ENCODE peak calls at places on chromosomes 4 and X, in nine cellular contexts. One of them, this sample, is unnamed.

GRCh38 chr4:154332681-154333421 is 158.7 kb downstream of the DCHS2 start:
- DNase-seq in ovary: peak
- DNase-seq in vagina: no peak
- DNase-seq in heart left ventricle: peak
- DNase-seq in stomach: no peak
- DNase-seq in right lobe of liver: peak
- DNase-seq in A549: peak
- DNase-seq in GM12891: no peak
- DNase-seq in HepG2: no peak
- DNase-seq in this sample: no peak

GRCh38 chr4:127140306-127140705 is 492.5 kb upstream of the INTU start:
- DNase-seq in ovary: no peak
- DNase-seq in vagina: no peak
- DNase-seq in heart left ventricle: no peak
- DNase-seq in stomach: no peak
- DNase-seq in right lobe of liver: no peak
- DNase-seq in A549: peak
- DNase-seq in GM12891: no peak
- DNase-seq in HepG2: no peak
- DNase-seq in this sample: no peak

GRCh38 chr4:8303485-8304281 is 34.1 kb downstream of the HTRA3 start:
- DNase-seq in ovary: no peak
- DNase-seq in vagina: no peak
- DNase-seq in heart left ventricle: no peak
- DNase-seq in stomach: no peak
- DNase-seq in right lobe of liver: peak
- DNase-seq in A549: peak
- DNase-seq in GM12891: no peak
- DNase-seq in HepG2: peak
- DNase-seq in this sample: no peak

GRCh38 chrX:19798423-19798822 is 89.0 kb downstream of the SH3KBP1 start:
- DNase-seq in ovary: no peak
- DNase-seq in vagina: no peak
- DNase-seq in heart left ventricle: no peak
- DNase-seq in stomach: no peak
- DNase-seq in right lobe of liver: no peak
- DNase-seq in A549: no peak
- DNase-seq in GM12891: no peak
- DNase-seq in HepG2: no peak
- DNase-seq in this sample: no peak

GRCh38 chr4:176654565-176655216 is 138.0 kb downstream of the VEGFC start:
- DNase-seq in ovary: no peak
- DNase-seq in vagina: no peak
- DNase-seq in heart left ventricle: no peak
- DNase-seq in stomach: no peak
- DNase-seq in right lobe of liver: no peak
- DNase-seq in A549: no peak
- DNase-seq in GM12891: no peak
- DNase-seq in HepG2: no peak
- DNase-seq in this sample: no peak

GRCh38 chr4:143336828-143337599 is at the start of gene GAB1:
- DNase-seq in ovary: peak
- DNase-seq in vagina: no peak
- DNase-seq in heart left ventricle: peak
- DNase-seq in stomach: peak
- DNase-seq in right lobe of liver: peak
- DNase-seq in A549: peak
- DNase-seq in GM12891: peak
- DNase-seq in HepG2: peak
- DNase-seq in this sample: peak

GRCh38 chr4:96472103-96472867 is 632.4 kb downstream of the PDHA2 start:
- DNase-seq in ovary: no peak
- DNase-seq in vagina: no peak
- DNase-seq in heart left ventricle: no peak
- DNase-seq in stomach: no peak
- DNase-seq in right lobe of liver: no peak
- DNase-seq in A549: no peak
- DNase-seq in GM12891: no peak
- DNase-seq in HepG2: no peak
- DNase-seq in this sample: no peak

GRCh38 chrX:151000901-151001301 is 17.8 kb downstream of the HMGB3 start:
- DNase-seq in ovary: no peak
- DNase-seq in vagina: no peak
- DNase-seq in heart left ventricle: no peak
- DNase-seq in stomach: no peak
- DNase-seq in right lobe of liver: no peak
- DNase-seq in A549: no peak
- DNase-seq in GM12891: no peak
- DNase-seq in HepG2: no peak
- DNase-seq in this sample: no peak

GRCh38 chrX:87697409-87697808 is 179.8 kb downstream of the KLHL4 start:
- DNase-seq in ovary: no peak
- DNase-seq in vagina: no peak
- DNase-seq in heart left ventricle: no peak
- DNase-seq in stomach: no peak
- DNase-seq in right lobe of liver: no peak
- DNase-seq in A549: no peak
- DNase-seq in GM12891: no peak
- DNase-seq in HepG2: no peak
- DNase-seq in this sample: no peak
- TF ChIP-seq POLR2A in ovary: no peak
- TF ChIP-seq POLR2A in vagina: no peak
- TF ChIP-seq POLR2A in heart left ventricle: no peak
- TF ChIP-seq POLR2A in stomach: no peak
- TF ChIP-seq POLR2A in right lobe of liver: no peak
- TF ChIP-seq POLR2A in A549: no peak
- TF ChIP-seq POLR2A in GM12891: no peak
- TF ChIP-seq POLR2A in HepG2: no peak
- TF ChIP-seq POLR2A in this sample: no peak

GRCh38 chrX:154515803-154516654 is at the start of gene FAM3A:
- DNase-seq in ovary: peak
- DNase-seq in vagina: no peak
- DNase-seq in heart left ventricle: peak
- DNase-seq in stomach: peak
- DNase-seq in right lobe of liver: peak
- DNase-seq in A549: peak
- DNase-seq in GM12891: peak
- DNase-seq in HepG2: peak
- DNase-seq in this sample: peak

GRCh38 chrX:154511761-154512160 is 4.3 kb downstream of the FAM3A start:
- DNase-seq in ovary: no peak
- DNase-seq in vagina: no peak
- DNase-seq in heart left ventricle: no peak
- DNase-seq in stomach: no peak
- DNase-seq in right lobe of liver: no peak
- DNase-seq in A549: no peak
- DNase-seq in GM12891: no peak
- DNase-seq in HepG2: no peak
- DNase-seq in this sample: no peak

GRCh38 chrX:154512879-154513553 is 3.0 kb downstream of the FAM3A start:
- DNase-seq in ovary: no peak
- DNase-seq in vagina: no peak
- DNase-seq in heart left ventricle: no peak
- DNase-seq in stomach: no peak
- DNase-seq in right lobe of liver: no peak
- DNase-seq in A549: no peak
- DNase-seq in GM12891: no peak
- DNase-seq in HepG2: no peak
- DNase-seq in this sample: no peak

GRCh38 chrX:154516655-154517100 is 646 bp upstream of the FAM3A start:
- DNase-seq in ovary: peak
- DNase-seq in vagina: no peak
- DNase-seq in heart left ventricle: peak
- DNase-seq in stomach: no peak
- DNase-seq in right lobe of liver: no peak
- DNase-seq in A549: no peak
- DNase-seq in GM12891: no peak
- DNase-seq in HepG2: no peak
- DNase-seq in this sample: no peak

DNA sequence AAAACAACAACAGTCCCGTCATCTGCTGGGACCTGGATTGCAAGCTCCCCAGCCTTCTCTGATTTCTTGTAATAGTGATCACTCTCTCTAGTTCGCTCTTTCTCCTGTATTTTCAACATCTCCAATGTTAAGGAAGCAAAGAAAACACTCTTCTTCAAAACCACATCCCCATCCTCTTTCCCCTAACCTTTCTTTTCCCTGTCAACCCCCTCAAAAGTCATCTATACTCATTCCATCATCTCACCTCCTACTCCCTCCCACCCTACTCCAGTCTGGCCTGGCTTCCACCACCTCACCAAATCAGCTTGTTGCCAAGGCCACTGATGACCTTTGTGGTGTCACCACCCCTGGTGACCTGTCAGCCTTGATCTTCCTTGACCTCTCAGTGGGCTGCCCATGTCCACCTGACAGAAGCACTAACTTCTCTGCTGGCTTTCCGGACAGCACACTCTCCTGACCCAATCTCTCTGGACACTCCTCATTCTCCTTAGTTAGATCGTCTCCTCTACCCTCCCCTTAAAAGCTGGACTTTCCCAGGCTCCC is 2.3 kb downstream of the FAM3A start:
- DNase-seq in ovary: no peak
- DNase-seq in vagina: no peak
- DNase-seq in heart left ventricle: no peak
- DNase-seq in stomach: no peak
- DNase-seq in right lobe of liver: no peak
- DNase-seq in A549: no peak
- DNase-seq in GM12891: no peak
- DNase-seq in HepG2: no peak
- DNase-seq in this sample: no peak
- TF ChIP-seq POLR2A in ovary: no peak
- TF ChIP-seq POLR2A in vagina: no peak
- TF ChIP-seq POLR2A in heart left ventricle: no peak
- TF ChIP-seq POLR2A in stomach: no peak
- TF ChIP-seq POLR2A in right lobe of liver: no peak
- TF ChIP-seq POLR2A in A549: no peak
- TF ChIP-seq POLR2A in GM12891: no peak
- TF ChIP-seq POLR2A in HepG2: no peak
- TF ChIP-seq POLR2A in this sample: no peak

GRCh38 chrX:40100141-40100536 is 2.4 kb upstream of the BCOR start:
- DNase-seq in ovary: peak
- DNase-seq in vagina: no peak
- DNase-seq in heart left ventricle: peak
- DNase-seq in stomach: peak
- DNase-seq in right lobe of liver: peak
- DNase-seq in A549: no peak
- DNase-seq in GM12891: no peak
- DNase-seq in HepG2: no peak
- DNase-seq in this sample: no peak

GRCh38 chrX:40099046-40099968 is 1.5 kb upstream of the BCOR start:
- DNase-seq in ovary: peak
- DNase-seq in vagina: no peak
- DNase-seq in heart left ventricle: peak
- DNase-seq in stomach: no peak
- DNase-seq in right lobe of liver: peak
- DNase-seq in A549: no peak
- DNase-seq in GM12891: no peak
- DNase-seq in HepG2: no peak
- DNase-seq in this sample: no peak

GRCh38 chrX:40097101-40097491 is 662 bp downstream of the BCOR start:
- DNase-seq in ovary: no peak
- DNase-seq in vagina: no peak
- DNase-seq in heart left ventricle: peak
- DNase-seq in stomach: no peak
- DNase-seq in right lobe of liver: no peak
- DNase-seq in A549: no peak
- DNase-seq in GM12891: no peak
- DNase-seq in HepG2: no peak
- DNase-seq in this sample: no peak

GRCh38 chrX:40097492-40098263 is at the start of gene BCOR:
- DNase-seq in ovary: peak
- DNase-seq in vagina: no peak
- DNase-seq in heart left ventricle: peak
- DNase-seq in stomach: peak
- DNase-seq in right lobe of liver: peak
- DNase-seq in A549: peak
- DNase-seq in GM12891: no peak
- DNase-seq in HepG2: no peak
- DNase-seq in this sample: no peak

DNA sequence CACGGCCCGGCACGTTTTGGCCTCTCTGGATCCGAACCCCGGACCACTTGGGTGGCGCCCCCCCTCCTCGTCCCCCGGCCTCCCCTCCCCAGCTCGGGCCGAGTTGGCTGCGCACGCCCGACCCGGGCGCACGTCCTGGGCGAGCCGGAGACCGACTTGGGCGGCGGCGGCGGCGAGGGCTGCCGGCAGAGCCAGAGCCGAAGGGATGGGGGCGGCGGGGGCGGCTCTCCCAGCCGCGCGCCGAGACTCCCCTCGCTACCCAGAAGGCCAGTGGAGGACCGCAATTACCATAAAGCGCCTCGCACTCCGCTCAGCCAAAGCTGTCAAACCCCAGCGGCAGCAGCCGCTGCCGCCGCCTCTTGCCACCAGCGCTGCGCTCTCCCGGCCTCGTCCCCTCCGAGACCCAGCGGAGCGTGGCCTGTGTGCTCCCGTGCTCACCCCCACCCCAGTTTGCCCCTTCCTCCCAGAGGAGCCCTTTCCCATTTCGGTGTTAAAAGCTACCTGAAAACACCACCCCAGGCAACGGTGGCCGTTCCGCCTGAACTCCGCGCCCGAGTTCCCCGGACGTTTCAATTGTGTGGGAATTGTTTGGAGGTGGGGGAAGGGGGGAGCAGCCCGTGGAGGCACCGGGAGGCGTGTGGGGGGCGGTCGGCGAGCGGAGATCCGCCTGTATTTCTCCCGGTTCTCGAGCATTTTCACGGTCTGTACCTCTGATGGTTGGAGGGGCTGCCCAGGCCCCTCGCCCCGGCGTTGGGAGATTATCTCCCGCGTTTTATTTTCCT is 697 bp upstream of the BCOR start:
- DNase-seq in ovary: peak
- DNase-seq in vagina: no peak
- DNase-seq in heart left ventricle: peak
- DNase-seq in stomach: no peak
- DNase-seq in right lobe of liver: no peak
- DNase-seq in A549: peak
- DNase-seq in GM12891: no peak
- DNase-seq in HepG2: no peak
- DNase-seq in this sample: no peak
- TF ChIP-seq POLR2A in ovary: no peak
- TF ChIP-seq POLR2A in vagina: no peak
- TF ChIP-seq POLR2A in heart left ventricle: no peak
- TF ChIP-seq POLR2A in stomach: no peak
- TF ChIP-seq POLR2A in right lobe of liver: peak
- TF ChIP-seq POLR2A in A549: no peak
- TF ChIP-seq POLR2A in GM12891: no peak
- TF ChIP-seq POLR2A in HepG2: no peak
- TF ChIP-seq POLR2A in this sample: no peak

DNA sequence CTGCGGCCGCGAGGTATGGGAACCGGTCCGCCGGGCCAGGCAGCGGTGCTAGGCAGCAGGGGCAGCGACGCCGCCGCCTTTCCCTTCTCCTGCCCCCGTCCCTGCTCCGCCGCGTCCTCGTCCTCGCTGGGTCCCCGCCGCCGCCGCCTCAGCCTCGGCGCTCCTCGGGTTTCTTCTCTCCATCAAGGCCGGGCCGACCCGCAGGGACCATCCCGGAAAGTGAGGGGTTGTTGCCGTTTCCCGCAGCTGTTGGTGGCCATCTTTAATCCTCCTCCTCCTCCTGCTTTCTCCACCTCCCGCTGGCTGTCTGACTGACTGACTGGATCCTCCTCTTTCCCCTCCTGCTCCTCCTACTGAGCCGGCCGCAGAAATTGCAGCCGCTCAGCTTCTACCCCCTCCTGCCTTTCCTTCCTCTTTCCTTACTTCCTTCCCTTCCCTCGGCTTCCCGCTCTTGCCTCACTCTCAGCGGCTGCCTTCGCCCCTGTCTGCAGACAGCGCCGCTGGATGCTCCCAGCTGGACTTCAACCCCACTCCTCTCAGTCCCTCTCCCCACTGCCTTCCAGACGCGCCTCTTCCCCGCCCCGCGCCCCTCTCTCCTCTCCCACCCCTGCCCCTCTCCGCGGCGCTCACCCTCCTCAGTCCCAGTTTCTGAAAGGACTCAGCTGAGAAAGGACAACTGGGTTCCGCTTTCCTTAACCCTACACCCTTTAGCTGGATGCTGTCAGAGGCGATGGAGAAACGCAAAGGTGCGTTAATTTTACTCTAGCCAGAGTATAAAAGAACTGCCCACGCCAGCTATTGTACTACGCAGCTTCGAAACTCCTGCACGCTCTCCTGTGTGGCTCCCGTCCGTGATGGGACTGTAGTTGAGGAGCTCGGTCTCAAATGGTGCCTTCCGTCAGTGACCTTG is at the start of gene WDFY3:
- DNase-seq in ovary: peak
- DNase-seq in vagina: peak
- DNase-seq in heart left ventricle: peak
- DNase-seq in stomach: peak
- DNase-seq in right lobe of liver: peak
- DNase-seq in A549: peak
- DNase-seq in GM12891: peak
- DNase-seq in HepG2: peak
- DNase-seq in this sample: peak
- TF ChIP-seq POLR2A in ovary: peak
- TF ChIP-seq POLR2A in vagina: no peak
- TF ChIP-seq POLR2A in heart left ventricle: no peak
- TF ChIP-seq POLR2A in stomach: peak
- TF ChIP-seq POLR2A in right lobe of liver: peak
- TF ChIP-seq POLR2A in A549: peak
- TF ChIP-seq POLR2A in GM12891: no peak
- TF ChIP-seq POLR2A in HepG2: peak
- TF ChIP-seq POLR2A in this sample: peak

This sample was measured in H54.